ENCODE peak calls at places on chromosomes 1 and 21, in eight cellular contexts. X, U, K, V, I, A, T and W are unnamed samples.

GRCh38 chr1:204915856-204916485 is 45.3 kb downstream of the NFASC start:
- DNase-seq in U (no peak), T (no peak), X (no peak), A (peak; percentile 3), V (no peak), K (no peak), I (no peak), W (no peak)

GRCh38 chr1:72366473-72366872 is 84.1 kb upstream of the NEGR1 start:
- DNase-seq in X (no peak), A (peak; percentile 79), V (no peak), K (no peak), I (no peak), U (peak; percentile 57), T (no peak), W (no peak)

GRCh38 chr1:181083842-181084605 is 4.5 kb upstream of the IER5 start:
- DNase-seq in A (peak; percentile 39), K (peak; percentile 73), T (peak; percentile 15), I (no peak), U (peak; percentile 68), V (peak; percentile 25), X (peak; percentile 52), W (peak; percentile 59)

GRCh38 chr1:174626031-174627020 is 178.6 kb downstream of the GPR52 start:
- DNase-seq in K (no peak), V (no peak), X (no peak), I (no peak), U (peak; percentile 14), T (no peak), A (peak; percentile 75), W (no peak)

GRCh38 chr1:61241411-61241838 is 159.1 kb downstream of the NFIA start:
- DNase-seq in V (no peak), X (no peak), T (no peak), A (no peak), K (no peak), I (no peak), U (peak; percentile 33), W (no peak)

GRCh38 chr1:157369808-157370521 is 182.3 kb downstream of the FCRL5 start:
- DNase-seq in V (no peak), U (peak; percentile 47), K (peak; percentile 70), A (peak; percentile 46), I (no peak), X (peak; percentile 24), T (peak; percentile 49), W (peak; percentile 81)

GRCh38 chr1:196438324-196438723 is 169.9 kb downstream of the KCNT2 start:
- DNase-seq in V (no peak), K (no peak), A (no peak), U (peak; percentile 13), I (no peak), T (peak; percentile 8), X (no peak), W (no peak)

GRCh38 chr1:56215086-56215485 is 364.3 kb downstream of the PLPP3 start:
- DNase-seq in V (no peak), X (no peak), U (no peak), T (no peak), K (no peak), I (no peak), A (no peak), W (no peak)

GRCh38 chr1:79877086-79877485 is 870.6 kb upstream of the ADGRL4 start:
- DNase-seq in V (no peak), T (no peak), I (no peak), X (no peak), K (no peak), U (no peak), A (no peak), W (no peak)

GRCh38 chr1:81509619-81510018 is 291.1 kb upstream of the ADGRL2 start:
- DNase-seq in K (peak; percentile 18), X (no peak), A (no peak), I (no peak), U (peak; percentile 25), T (no peak), V (no peak), W (no peak)

GRCh38 chr1:94324168-94324544 is 86.8 kb upstream of the ARHGAP29 start:
- DNase-seq in X (no peak), T (no peak), I (no peak), V (no peak), A (peak; percentile 57), K (no peak), U (no peak), W (no peak)

GRCh38 chr21:35266546-35266945 is 217.4 kb upstream of the RUNX1 start:
- DNase-seq in A (peak; percentile 36), T (no peak), I (no peak), K (no peak), X (no peak), V (no peak), U (no peak), W (no peak)

GRCh38 chr1:1086911-1087341 is 12.8 kb upstream of the RNF223 start:
- DNase-seq in X (no peak), I (no peak), U (no peak), V (no peak), A (no peak), T (no peak), K (peak; percentile 48), W (no peak)

GRCh38 chr1:77438239-77438913 is 156.6 kb downstream of the AK5 start:
- DNase-seq in X (no peak), K (no peak), A (peak; percentile 85), U (peak; percentile 86), T (no peak), V (no peak), I (no peak), W (no peak)

GRCh38 chr1:225465793-225466517 is 38.1 kb upstream of the LBR start:
- DNase-seq in X (no peak), I (no peak), T (no peak), V (no peak), A (no peak), U (no peak), K (no peak), W (no peak)

GRCh38 chr21:41927727-41928409 is 25.9 kb downstream of the C2CD2 start:
- DNase-seq in K (peak; percentile 30), U (no peak), X (peak; percentile 30), T (no peak), A (no peak), V (no peak), I (no peak), W (peak; percentile 69)

GRCh38 chr1:183776731-183777130 is 28.2 kb upstream of the RGL1 start:
- DNase-seq in U (peak; percentile 65), K (no peak), V (no peak), A (peak; percentile 67), T (no peak), I (no peak), X (no peak), W (no peak)

GRCh38 chr1:225738763-225739162 is 38.9 kb upstream of the SRP9 start:
- DNase-seq in A (no peak), U (no peak), I (no peak), T (no peak), V (no peak), X (no peak), K (no peak), W (no peak)

GRCh38 chr1:19769211-19769932 is 30.3 kb downstream of the TMCO4 start:
- DNase-seq in A (no peak), T (no peak), K (peak; percentile 67), U (no peak), X (no peak), I (no peak), V (no peak), W (no peak)

GRCh38 chr21:16073571-16073970 is 343.8 kb downstream of the USP25 start:
- DNase-seq in A (no peak), X (no peak), T (no peak), I (no peak), K (no peak), V (no peak), U (no peak), W (no peak)

GRCh38 chr1:31980835-31981782 is 32.6 kb upstream of the KHDRBS1 start:
- DNase-seq in A (no peak), U (no peak), V (no peak), I (no peak), K (no peak), T (no peak), X (no peak), W (no peak)

GRCh38 chr21:25080706-25081495 is 526.4 kb downstream of the MRPL39 start:
- DNase-seq in U (peak; percentile 9), T (no peak), K (no peak), X (no peak), I (no peak), V (no peak), A (no peak), W (no peak)

GRCh38 chr1:226506921-226507320 is 41.6 kb upstream of the STUM start:
- DNase-seq in T (no peak), A (no peak), V (no peak), I (no peak), U (no peak), K (no peak), X (no peak), W (no peak)

GRCh38 chr21:35428041-35428400 is 378.9 kb upstream of the RUNX1 start:
- DNase-seq in V (no peak), K (no peak), T (no peak), X (no peak), U (peak; percentile 11), A (peak; percentile 56), I (no peak), W (no peak)

GRCh38 chr1:62198069-62198780 is 3.6 kb downstream of the L1TD1 start:
- DNase-seq in U (no peak), K (peak; percentile 73), X (no peak), A (no peak), V (no peak), T (no peak), I (no peak), W (no peak)

GRCh38 chr1:161219078-161219892 is 4.1 kb downstream of the APOA2 start:
- DNase-seq in T (no peak), K (no peak), U (no peak), I (no peak), A (no peak), X (no peak), V (no peak), W (no peak)

GRCh38 chr1:237812061-237812460 is 78.7 kb downstream of the ZP4 start:
- DNase-seq in V (no peak), U (no peak), A (no peak), I (no peak), K (no peak), T (no peak), X (no peak), W (no peak)

GRCh38 chr1:84611796-84612195 is 37.6 kb upstream of the CTBS start:
- DNase-seq in U (peak; percentile 43), X (no peak), V (no peak), A (peak; percentile 74), T (no peak), I (no peak), K (no peak), W (no peak)

GRCh38 chr1:225425211-225425786 is 2.5 kb downstream of the LBR start:
- DNase-seq in K (no peak), X (no peak), I (no peak), V (no peak), T (no peak), U (peak; percentile 33), A (peak; percentile 23), W (no peak)